ENCODE peak calls at places on chromosomes 6 and 20, in five cellular contexts. H is upper lobe of left lung, T is transverse colon, R is spleen, A is endothelial cell of umbilical vein. N is an unnamed sample. For H3K36me3, the result is how much of the 10 kb centered on the place peaks cover.

GRCh38 chr6:11172501-11173337 is 59.7 kb downstream of the NEDD9 start:
- DNase-seq in H (peak), T (peak), R (peak), A (peak), N (no peak)

GRCh38 chr20:31701591-31701990 is 21.1 kb downstream of the BCL2L1 start:
- DNase-seq in H (no peak), T (no peak), R (no peak), A (no peak), N (no peak)

GRCh38 chr20:12824353-12824752 is 184.4 kb upstream of the SPTLC3 start:
- DNase-seq in H (no peak), T (no peak), R (no peak), A (no peak), N (no peak)

GRCh38 chr6:54335871-54336270 is 27.6 kb downstream of the TINAG start:
- DNase-seq in H (no peak), T (no peak), R (no peak), A (peak), N (no peak)

GRCh38 chr6:71284785-71285184 is 3.8 kb upstream of the OGFRL1 start:
- DNase-seq in H (no peak), T (no peak), R (no peak), A (no peak), N (no peak)

GRCh38 chr6:113642714-113643442 is 214.3 kb upstream of the MARCKS start:
- DNase-seq in H (peak), T (peak), R (no peak), A (peak), N (no peak)

GRCh38 chr6:35240838-35241801 is 18.4 kb upstream of the ZNF76 start:
- DNase-seq in H (peak), T (peak), R (peak), A (peak), N (peak)

GRCh38 chr6:33215761-33216649 is 7.7 kb downstream of the RING1 start:
- DNase-seq in H (no peak), T (no peak), R (no peak), A (no peak), N (peak)

GRCh38 chr6:169244684-169245383 is 8.8 kb downstream of the THBS2 start:
- DNase-seq in H (no peak), T (no peak), R (peak), A (no peak), N (no peak)

GRCh38 chr6:68701159-68701558 is 66.1 kb downstream of the ADGRB3 start:
- DNase-seq in H (no peak), T (no peak), R (no peak), A (no peak), N (no peak)

GRCh38 chr20:40497781-40498691 is 191.0 kb downstream of the MAFB start:
- DNase-seq in H (peak), T (peak), R (peak), A (peak), N (peak)

GRCh38 chr6:33622456-33623431 is 1.6 kb downstream of the ITPR3 start:
- DNase-seq in H (peak), T (peak), R (no peak), A (no peak), N (no peak)

GRCh38 chr20:53940883-53941546 is 129.4 kb downstream of the BCAS1 start:
- DNase-seq in H (no peak), T (no peak), R (no peak), A (peak), N (no peak)

GRCh38 chr20:23228912-23229311 is 121.7 kb upstream of the NXT1 start:
- DNase-seq in H (no peak), T (no peak), R (no peak), A (peak), N (no peak)

GRCh38 chr6:87870606-87871005 is 168.6 kb upstream of the AKIRIN2 start:
- DNase-seq in H (no peak), T (no peak), R (no peak), A (no peak), N (no peak)

GRCh38 chr6:138088307-138088744 is 18.9 kb downstream of the PERP start:
- DNase-seq in H (peak), T (peak), R (no peak), A (peak), N (no peak)

GRCh38 chr6:24632573-24632972 is 13.4 kb downstream of the KIAA0319 start:
- DNase-seq in H (no peak), T (no peak), R (no peak), A (no peak), N (no peak)

GRCh38 chr6:138001750-138002349 is 105.4 kb downstream of the PERP start:
- DNase-seq in H (peak), T (peak), R (no peak), A (peak), N (peak)

GRCh38 chr20:51608060-51608459 is 65.5 kb upstream of the NFATC2 start:
- DNase-seq in H (no peak), T (no peak), R (no peak), A (no peak), N (no peak)

GRCh38 chr6:28861339-28861738 is 62.4 kb downstream of the TRIM27 start:
- DNase-seq in H (no peak), T (no peak), R (no peak), A (no peak), N (no peak)

GRCh38 chr6:28862077-28862476 is 61.7 kb downstream of the TRIM27 start:
- DNase-seq in H (no peak), T (no peak), R (no peak), A (no peak), N (no peak)

GRCh38 chr6:28864321-28864923 is 59.4 kb downstream of the TRIM27 start:
- DNase-seq in H (no peak), T (no peak), R (no peak), A (no peak), N (no peak)

GRCh38 chr6:28866342-28867077 is 57.3 kb downstream of the TRIM27 start:
- DNase-seq in H (peak), T (peak), R (peak), A (peak), N (peak)

DNA sequence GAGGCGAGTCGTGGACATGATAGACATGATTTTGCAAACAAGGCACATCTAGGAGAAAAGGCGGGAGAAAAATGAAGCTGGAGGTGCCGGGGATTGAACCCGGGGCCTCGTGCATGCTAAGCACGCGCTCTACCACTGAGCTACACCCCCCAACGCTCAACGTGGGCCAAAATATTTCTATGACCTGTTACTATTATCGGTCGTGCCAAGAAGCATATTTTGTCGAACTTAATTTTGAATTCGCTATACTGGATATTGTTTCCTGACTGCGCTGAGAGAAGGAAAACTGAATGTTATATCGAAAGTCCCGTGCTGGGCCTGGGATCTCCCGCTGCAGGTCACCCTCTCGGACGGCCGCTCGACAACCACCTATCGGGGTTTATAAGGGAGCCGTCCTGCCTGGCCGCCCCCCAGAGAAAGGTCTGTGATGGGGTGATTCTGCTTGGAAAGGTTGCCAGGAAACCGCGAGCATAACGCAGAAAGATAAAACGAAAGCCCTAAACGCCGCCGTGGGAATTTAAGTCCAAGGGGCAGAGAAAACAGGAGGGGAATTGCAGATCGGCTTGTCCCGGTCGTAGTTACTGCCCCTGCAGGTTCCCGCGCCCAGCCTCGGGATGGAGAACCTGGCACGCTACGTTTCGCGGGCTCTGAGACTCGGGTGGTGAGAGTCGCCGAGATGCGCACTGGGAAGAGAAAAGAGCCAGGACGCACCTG is 60.0 kb downstream of the TRIM27 start:
- DNase-seq in H (peak), T (peak), R (peak), A (peak), N (peak)
- TF ChIP-seq POLR2AphosphoS5 in H (peak), T (no peak), R (no peak), A (no peak), N (no peak)

DNA sequence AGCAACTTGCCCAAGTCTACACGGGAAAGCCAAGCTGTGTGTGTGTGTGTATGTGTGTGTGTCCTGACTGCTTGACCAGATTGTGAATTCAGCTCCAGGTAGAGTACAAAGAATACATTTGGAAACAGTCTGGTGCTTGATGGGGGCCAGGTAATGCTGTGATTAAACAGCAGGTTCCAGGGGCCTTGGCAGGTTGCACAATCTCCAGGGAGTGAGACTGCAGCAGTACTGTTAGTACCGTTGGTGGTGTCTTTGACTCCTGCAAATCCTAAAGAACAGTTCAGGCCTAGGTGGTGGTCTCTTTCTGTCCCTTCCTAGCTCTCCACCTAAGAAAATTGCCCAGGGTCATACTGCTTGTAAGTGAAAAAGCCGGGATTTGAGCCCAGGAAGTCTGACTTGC is 11.2 kb upstream of the PSMF1 start:
- DNase-seq in H (no peak), T (no peak), R (no peak), A (no peak), N (no peak)
- H3K36me3 ChIP-seq in H (under half), T (under half), R (under half), A (under half), N (under half)

GRCh38 chr6:119347466-119348307 is 1.9 kb downstream of the MAN1A1 start:
- DNase-seq in H (peak), T (peak), R (peak), A (no peak), N (peak)
- TF ChIP-seq POLR2AphosphoS5 in H (no peak), T (no peak), R (no peak), A (no peak), N (no peak)

GRCh38 chr20:38953630-38954340 is 8.4 kb upstream of the DHX35 start:
- DNase-seq in H (no peak), T (no peak), R (no peak), A (no peak), N (no peak)
- H3K36me3 ChIP-seq in H (under half), T (under half), R (under half), A (under half), N (under half)

N was measured in sigmoid colon.